ENCODE peak calls at places on chromosomes 11 and 22, in five cellular contexts. W is HAP-1; O is choroid plexus epithelial cell; N is CD4-positive, CD25-positive, alpha-beta regulatory T cell; S is cardiac muscle cell. C is an unnamed sample.
A peak's percentile ranks its signal among the peaks of the same experiment; 100 is the strongest.

GRCh38 chr11:106413222-106413621 is 335.8 kb downstream of the AASDHPPT start:
- DNase-seq in W (no peak), O (no peak), N (no peak), S (no peak), C (no peak)

GRCh38 chr22:36430863-36431262 is 43.1 kb upstream of the MYH9 start:
- DNase-seq in W (no peak), O (peak; percentile 47), N (no peak), S (no peak), C (no peak)

GRCh38 chr22:49353185-49353584 is 474.5 kb downstream of the BRD1 start:
- DNase-seq in W (no peak), O (no peak), N (no peak), S (no peak), C (no peak)

GRCh38 chr11:86891020-86891419 is 64.2 kb downstream of the FZD4 start:
- DNase-seq in W (no peak), O (no peak), N (no peak), S (no peak), C (no peak)

GRCh38 chr22:24133187-24133965 is 47.9 kb upstream of the SUSD2 start:
- DNase-seq in W (no peak), O (peak; percentile 58), N (peak; percentile 46), S (peak; percentile 18), C (no peak)

GRCh38 chr22:24994070-24994763 is 41.7 kb downstream of the KIAA1671 start:
- DNase-seq in W (no peak), O (no peak), N (peak; percentile 96), S (no peak), C (no peak)

GRCh38 chr11:6557761-6558674 is 45.4 kb downstream of the RRP8 start:
- DNase-seq in W (no peak), O (no peak), N (no peak), S (no peak), C (no peak)

GRCh38 chr11:48049036-48049435 is 68.7 kb downstream of the PTPRJ start:
- DNase-seq in W (no peak), O (no peak), N (no peak), S (no peak), C (no peak)

GRCh38 chr11:58914821-58915543 is 24.3 kb upstream of the GLYATL1 start:
- DNase-seq in W (no peak), O (peak; percentile 10), N (no peak), S (no peak), C (no peak)

GRCh38 chr11:63920870-63921417 is 4.0 kb upstream of the RCOR2 start:
- DNase-seq in W (no peak), O (no peak), N (no peak), S (no peak), C (no peak)

GRCh38 chr11:94877446-94878200 is 95.7 kb downstream of the CWC15 start:
- DNase-seq in W (no peak), O (peak; percentile 69), N (no peak), S (peak; percentile 74), C (no peak)

GRCh38 chr22:23119492-23120414 is 22.0 kb downstream of the RSPH14 start:
- DNase-seq in W (no peak), O (no peak), N (peak; percentile 64), S (no peak), C (peak; percentile 50)

GRCh38 chr11:69005631-69006368 is 7.2 kb downstream of the MRGPRF start:
- DNase-seq in W (no peak), O (no peak), N (no peak), S (no peak), C (no peak)

GRCh38 chr11:83249972-83250593 is 36.1 kb downstream of the CCDC90B start:
- DNase-seq in W (peak; percentile 45), O (peak; percentile 83), N (peak; percentile 58), S (peak; percentile 69), C (peak; percentile 11)

GRCh38 chr11:2686360-2687222 is 13.2 kb downstream of the KCNQ1OT1 start:
- DNase-seq in W (no peak), O (no peak), N (no peak), S (no peak), C (no peak)

GRCh38 chr22:48089601-48090331 is 1327.3 kb downstream of the TBC1D22A start:
- DNase-seq in W (no peak), O (peak; percentile 4), N (no peak), S (peak; percentile 14), C (no peak)

GRCh38 chr22:40638261-40638660 is 1.7 kb upstream of the MRTFA start:
- DNase-seq in W (no peak), O (no peak), N (no peak), S (no peak), C (no peak)

GRCh38 chr11:14029415-14029814 is 66.9 kb downstream of the SPON1 start:
- DNase-seq in W (no peak), O (no peak), N (no peak), S (peak; percentile 3), C (no peak)

GRCh38 chr22:46861468-46861867 is 99.0 kb downstream of the TBC1D22A start:
- DNase-seq in W (no peak), O (no peak), N (no peak), S (no peak), C (no peak)

GRCh38 chr22:17366830-17367229 is 2.4 kb upstream of the CECR2 start:
- DNase-seq in W (peak; percentile 67), O (peak; percentile 46), N (peak; percentile 32), S (peak; percentile 68), C (peak; percentile 39)

GRCh38 chr11:35139883-35140282 is 912 bp downstream of the CD44 start:
- DNase-seq in W (no peak), O (no peak), N (no peak), S (no peak), C (no peak)

GRCh38 chr22:48748860-48749554 is 1078.7 kb downstream of the BRD1 start:
- DNase-seq in W (no peak), O (no peak), N (no peak), S (no peak), C (no peak)

GRCh38 chr11:11407065-11407737 is 54.2 kb upstream of the CSNK2A3 start:
- DNase-seq in W (no peak), O (no peak), N (no peak), S (no peak), C (no peak)

GRCh38 chr22:42820075-42820763 is 36.9 kb downstream of the ARFGAP3 start:
- DNase-seq in W (peak; percentile 62), O (peak; percentile 84), N (no peak), S (peak; percentile 32), C (no peak)

GRCh38 chr11:102794382-102794781 is 3.6 kb downstream of the MMP1 start:
- DNase-seq in W (no peak), O (peak; percentile 47), N (no peak), S (peak; percentile 30), C (no peak)

GRCh38 chr11:33692013-33692504 is 8.6 kb downstream of the C11orf91 start:
- DNase-seq in W (no peak), O (peak; percentile 99), N (no peak), S (peak; percentile 97), C (no peak)

GRCh38 chr11:130831506-130832385 is 84.5 kb downstream of the SNX19 start:
- DNase-seq in W (no peak), O (no peak), N (no peak), S (no peak), C (no peak)

DNA sequence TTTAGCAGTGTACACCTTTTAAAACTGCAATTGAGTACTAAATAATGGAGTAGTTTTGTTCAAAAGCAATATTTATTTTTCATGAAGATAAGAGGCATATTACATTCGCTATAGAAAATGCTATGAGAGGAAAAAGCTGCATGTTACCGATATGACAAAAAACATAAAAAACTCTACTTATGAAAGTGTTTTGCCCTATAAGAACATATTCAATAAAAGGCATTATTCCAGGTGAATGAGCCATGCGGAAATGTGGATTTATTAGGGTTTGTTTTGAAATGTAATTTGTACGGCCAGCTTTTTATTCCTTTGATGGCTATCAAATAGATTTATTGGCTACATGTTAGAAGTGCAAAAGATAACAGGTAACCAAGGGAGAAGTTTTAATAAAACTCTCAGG is 129.3 kb upstream of the DDI1 start:
- DNase-seq in W (no peak), O (no peak), N (no peak), S (no peak), C (no peak)
- H3K4me3 ChIP-seq in W (no peak overlapping the region), O (no peak overlapping the region), N (no peak overlapping the region), S (no peak overlapping the region), C (no peak overlapping the region)

DNA sequence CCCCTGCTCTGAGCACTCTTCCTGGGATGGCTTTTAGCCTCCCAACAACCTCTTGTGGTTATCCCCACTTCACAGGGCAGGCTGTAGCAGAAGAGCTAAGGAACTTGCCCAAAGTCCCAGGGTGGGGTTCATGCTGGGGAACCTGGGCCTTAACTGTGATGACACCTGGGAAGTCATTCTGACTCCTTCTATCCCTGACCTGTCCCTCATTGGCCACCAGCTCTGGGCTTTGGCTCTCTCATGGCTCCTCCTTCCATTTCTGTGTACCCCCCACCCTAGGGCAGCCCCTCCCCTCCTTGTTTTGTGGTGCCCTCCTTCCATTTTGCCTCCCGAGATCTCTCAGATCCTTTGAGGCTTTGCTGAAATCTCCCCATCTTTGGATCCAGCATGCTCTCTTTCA is 2.7 kb downstream of the PPM1F start:
- DNase-seq in W (no peak), O (no peak), N (no peak), S (no peak), C (no peak)
- H3K4me3 ChIP-seq in W (no peak overlapping the region), O (no peak overlapping the region), N (no peak overlapping the region), S (no peak overlapping the region), C (no peak overlapping the region)

DNA sequence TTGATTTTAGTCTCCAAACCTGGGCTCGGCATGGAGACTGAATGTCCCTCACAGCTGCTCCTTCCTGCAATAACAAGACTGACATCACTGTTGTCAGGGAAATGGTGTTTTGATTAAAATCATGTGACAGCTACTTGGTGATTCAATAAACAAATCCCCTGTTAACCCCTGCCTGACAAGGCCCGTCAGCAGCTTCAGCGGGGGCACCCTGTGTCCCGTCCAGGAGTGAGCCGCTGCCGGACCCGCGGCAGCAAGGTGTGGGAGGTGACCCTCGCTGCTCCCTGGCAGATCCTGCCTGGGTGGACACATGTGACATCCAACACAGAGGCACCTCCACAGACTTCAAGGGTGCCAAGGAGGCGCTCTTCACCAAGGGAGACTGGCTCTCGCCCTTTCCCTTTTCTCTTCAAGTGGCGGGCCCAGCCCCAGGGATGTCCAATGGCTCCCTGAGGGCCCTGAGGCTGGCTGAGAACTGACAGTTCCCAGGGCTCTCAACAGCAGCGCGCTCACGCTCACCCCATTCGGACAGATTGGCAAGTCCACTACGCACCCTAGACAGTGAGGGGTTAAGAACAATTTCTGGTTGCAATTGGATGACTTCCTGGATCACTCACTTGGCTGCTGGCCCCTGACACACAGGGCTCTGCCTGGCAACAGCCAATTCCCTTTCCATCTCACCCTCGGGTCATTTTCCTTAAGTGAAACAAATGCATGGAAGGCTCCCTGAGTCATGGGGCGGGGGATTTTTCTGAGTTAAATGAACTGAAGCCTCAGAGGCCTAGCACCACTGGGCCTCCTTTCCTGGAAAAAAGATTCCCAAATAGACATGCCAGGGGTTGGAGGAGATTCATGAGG is 30.7 kb downstream of the PPP2R1B start:
- DNase-seq in W (no peak), O (peak; percentile 99), N (peak; percentile 7), S (peak; percentile 98), C (no peak)
- H3K4me3 ChIP-seq in W (no peak overlapping the region), O (peak overlapping the region; percentile 36), N (no peak overlapping the region), S (no peak overlapping the region), C (no peak overlapping the region)

DNA sequence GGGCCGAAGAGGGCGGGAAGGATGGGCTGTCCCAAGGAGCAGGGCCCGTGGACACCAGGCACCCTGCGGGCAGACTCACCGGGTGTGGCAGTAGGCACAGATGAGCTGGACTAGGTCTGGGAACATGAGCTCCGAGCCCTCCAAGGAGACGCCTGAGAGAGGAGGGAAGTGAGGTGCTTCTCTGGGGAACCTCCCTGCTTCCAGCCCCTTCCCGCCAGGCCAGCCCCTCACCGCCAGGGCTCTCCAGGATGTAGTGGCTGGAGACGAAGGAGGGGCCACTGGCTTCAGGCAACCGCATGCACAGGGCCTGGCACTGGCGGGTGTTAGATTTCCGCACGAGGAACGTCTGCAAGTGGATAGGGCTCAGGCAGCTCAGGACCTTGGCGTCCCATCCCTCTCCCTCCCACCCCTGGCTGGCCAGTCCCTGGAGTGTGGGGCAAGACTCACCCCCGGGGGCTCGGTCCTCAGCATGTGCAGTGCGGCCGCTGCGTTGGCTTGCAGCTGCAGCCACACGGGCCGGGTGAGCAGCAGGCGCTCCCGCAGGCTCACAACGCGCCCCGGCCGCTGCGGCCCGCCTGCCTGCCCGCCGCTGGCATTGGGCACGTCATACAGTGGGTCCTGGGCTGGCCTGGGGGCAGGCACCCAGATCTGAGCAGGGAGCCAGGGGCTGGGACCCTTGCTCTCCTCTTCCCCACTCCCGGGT is 552 bp downstream of the RIN1 start:
- DNase-seq in W (no peak), O (peak; percentile 84), N (no peak), S (peak; percentile 77), C (no peak)
- H3K4me3 ChIP-seq in W (no peak overlapping the region), O (peak overlapping the region; percentile 65), N (no peak overlapping the region), S (peak overlapping the region; percentile 31), C (peak overlapping the region; percentile 77)

C was measured in CD8-positive, alpha-beta T cell.